ENCODE peak calls at places on chromosomes 5 and 9, in four cellular contexts. Z is Caco-2, X is cardiac fibroblast, U is sigmoid colon. L is an unnamed sample.

GRCh38 chr5:65742565-65743231 is 20.7 kb downstream of the NLN start:
- DNase-seq in Z (peak; percentile 42), X (peak; percentile 83), U (no peak), L (peak; percentile 86)

GRCh38 chr9:93083592-93084470 is 12.2 kb upstream of the CARD19 start:
- DNase-seq in Z (no peak), X (no peak), U (peak; percentile 49), L (no peak)

GRCh38 chr5:136073714-136074113 is 44.9 kb downstream of the TGFBI start:
- DNase-seq in Z (no peak), X (no peak), U (no peak), L (no peak)

GRCh38 chr5:137622850-137623249 is 113.0 kb downstream of the KLHL3 start:
- DNase-seq in Z (no peak), X (peak; percentile 48), U (peak; percentile 76), L (peak; percentile 20)

GRCh38 chr9:109477269-109478203 is 20.6 kb downstream of the PTPN3 start:
- DNase-seq in Z (peak; percentile 97), X (no peak), U (no peak), L (no peak)

GRCh38 chr9:91037511-91038482 is 236.2 kb downstream of the SYK start:
- DNase-seq in Z (peak; percentile 72), X (peak; percentile 87), U (peak; percentile 89), L (peak; percentile 84)

GRCh38 chr5:161432798-161433197 is 113.7 kb downstream of the GABRB2 start:
- DNase-seq in Z (no peak), X (no peak), U (no peak), L (no peak)

GRCh38 chr9:12695474-12695873 is 2.3 kb downstream of the TYRP1 start:
- DNase-seq in Z (no peak), X (no peak), U (no peak), L (peak; percentile 22)

GRCh38 chr9:131018621-131019020 is 9.6 kb downstream of the LAMC3 start:
- DNase-seq in Z (no peak), X (no peak), U (no peak), L (no peak)

GRCh38 chr9:35518212-35518917 is 28.5 kb downstream of the RUSC2 start:
- DNase-seq in Z (peak; percentile 93), X (peak; percentile 84), U (no peak), L (peak; percentile 88)

GRCh38 chr9:91643474-91644102 is 220.0 kb upstream of the NFIL3 start:
- DNase-seq in Z (no peak), X (no peak), U (no peak), L (no peak)

GRCh38 chr9:4137755-4138154 is 162.1 kb downstream of the GLIS3 start:
- DNase-seq in Z (no peak), X (peak; percentile 59), U (no peak), L (peak; percentile 58)

GRCh38 chr9:2047144-2047671 is 32.1 kb downstream of the SMARCA2 start:
- DNase-seq in Z (no peak), X (no peak), U (no peak), L (no peak)

GRCh38 chr9:99531313-99531712 is 290.4 kb upstream of the NR4A3 start:
- DNase-seq in Z (no peak), X (no peak), U (no peak), L (no peak)

GRCh38 chr9:127249877-127250276 is 14.7 kb upstream of the GARNL3 start:
- DNase-seq in Z (no peak), X (no peak), U (no peak), L (no peak)

GRCh38 chr9:77092536-77092935 is 73.1 kb downstream of the FOXB2 start:
- DNase-seq in Z (no peak), X (peak; percentile 11), U (no peak), L (peak; percentile 1)

GRCh38 chr5:181053760-181054122 is 13.7 kb downstream of the BTNL9 start:
- DNase-seq in Z (no peak), X (no peak), U (no peak), L (no peak)

GRCh38 chr5:147037517-147038205 is 159.1 kb upstream of the PPP2R2B start:
- DNase-seq in Z (no peak), X (peak; percentile 68), U (no peak), L (peak; percentile 81)

GRCh38 chr9:109082091-109082620 is 37.6 kb downstream of the TMEM245 start:
- DNase-seq in Z (no peak), X (no peak), U (no peak), L (no peak)

GRCh38 chr9:297104-297794 is 82.6 kb downstream of the DOCK8 start:
- DNase-seq in Z (no peak), X (no peak), U (no peak), L (no peak)

GRCh38 chr5:71786337-71787060 is 67.4 kb downstream of the CARTPT start:
- DNase-seq in Z (no peak), X (no peak), U (no peak), L (no peak)

GRCh38 chr5:1874820-1875219 is 7.9 kb downstream of the IRX4 start:
- DNase-seq in Z (no peak), X (no peak), U (no peak), L (no peak)

GRCh38 chr9:13429271-13429670 is 149.8 kb upstream of the MPDZ start:
- DNase-seq in Z (no peak), X (no peak), U (no peak), L (no peak)

GRCh38 chr5:53063176-53063575 is 46.4 kb downstream of the MOCS2 start:
- DNase-seq in Z (no peak), X (peak; percentile 38), U (no peak), L (no peak)

GRCh38 chr9:15243086-15243485 is 63.9 kb downstream of the TTC39B start:
- DNase-seq in Z (no peak), X (no peak), U (no peak), L (peak; percentile 47)

GRCh38 chr5:132026516-132027008 is 15.1 kb upstream of the ACSL6 start:
- DNase-seq in Z (no peak), X (no peak), U (no peak), L (no peak)

GRCh38 chr5:159504106-159504856 is 174.0 kb upstream of the IL12B start:
- DNase-seq in Z (no peak), X (peak; percentile 11), U (no peak), L (peak; percentile 58)

GRCh38 chr9:87615547-87616148 is 110.3 kb upstream of the CTSL start:
- DNase-seq in Z (no peak), X (no peak), U (no peak), L (no peak)

GRCh38 chr5:139383275-139383992 is at the start of gene SLC23A1:
- DNase-seq in Z (peak; percentile 85), X (peak; percentile 22), U (no peak), L (no peak)

GRCh38 chr5:126527892-126528291 is 67.1 kb downstream of the ALDH7A1 start:
- DNase-seq in Z (no peak), X (no peak), U (no peak), L (peak; percentile 89)

GRCh38 chr5:14145356-14146334 is 2.5 kb downstream of the TRIO start:
- DNase-seq in Z (no peak), X (peak; percentile 80), U (no peak), L (peak; percentile 85)

GRCh38 chr5:35919191-35919590 is 19.2 kb downstream of the CAPSL start:
- DNase-seq in Z (no peak), X (peak; percentile 81), U (no peak), L (peak; percentile 62)

GRCh38 chr5:123035320-123035949 is 1.1 kb downstream of the PPIC start:
- DNase-seq in Z (peak; percentile 65), X (peak; percentile 25), U (peak; percentile 75), L (peak; percentile 25)
- H3K4me3 ChIP-seq in Z (peak overlapping the region; percentile 87), X (peak overlapping the region; percentile 93), U (peak overlapping the region; percentile 88), L (peak overlapping the region; percentile 59)

DNA sequence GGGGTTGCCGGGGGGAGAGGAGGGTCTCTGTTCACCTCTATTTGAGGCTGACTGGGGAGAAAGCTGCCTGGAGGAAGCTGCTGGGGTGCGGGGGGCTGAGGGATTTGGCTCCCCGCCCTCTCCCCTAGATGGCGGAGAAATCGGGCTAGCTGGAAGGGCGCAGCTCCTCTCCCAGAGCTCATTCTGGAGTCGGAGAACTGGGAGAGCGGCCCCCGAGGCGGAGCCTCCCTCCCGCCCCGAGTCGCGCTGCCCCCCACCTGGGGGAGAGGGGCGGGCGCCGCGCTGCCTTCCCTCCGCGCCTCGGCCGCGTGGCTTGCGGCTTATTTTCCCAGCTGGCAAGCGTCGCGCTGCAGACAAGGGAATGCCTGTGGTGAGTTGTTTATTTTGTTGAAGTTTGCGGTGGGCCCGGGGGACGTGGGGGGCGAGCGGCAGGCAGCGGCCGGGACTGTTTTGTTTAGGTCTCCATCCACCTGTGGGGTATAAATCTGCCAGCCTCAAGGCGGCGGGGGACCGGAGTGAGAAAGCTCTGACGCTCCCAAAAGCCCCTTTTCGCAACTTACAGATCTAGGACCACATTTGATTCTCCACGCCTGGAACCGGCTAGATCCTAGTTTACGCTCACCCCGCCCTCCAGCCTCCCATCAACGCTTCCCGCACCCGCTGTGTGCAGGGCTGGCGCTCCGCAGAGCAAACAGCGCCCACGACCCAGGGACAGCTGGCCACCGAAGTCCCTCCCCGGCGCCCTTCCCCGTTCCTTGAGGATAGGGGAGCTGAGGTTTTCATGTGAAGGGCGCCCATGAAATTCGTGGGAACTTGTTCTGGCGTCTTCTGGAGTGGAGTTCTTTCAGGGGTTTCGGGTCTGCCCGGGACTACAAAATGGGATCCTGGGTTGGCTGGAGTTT is 4.0 kb upstream of the RGMB start:
- DNase-seq in Z (no peak), X (peak; percentile 47), U (peak; percentile 76), L (peak; percentile 88)
- TF ChIP-seq CTCF in Z (peak; percentile 14), X (peak; percentile 17), U (peak; percentile 14), L (no peak)

GRCh38 chr5:177300236-177300880 is 3.2 kb downstream of the RAB24 start:
- DNase-seq in Z (no peak), X (peak; percentile 79), U (peak; percentile 76), L (peak; percentile 82)

GRCh38 chr5:177302354-177303110 is 987 bp downstream of the RAB24 start:
- DNase-seq in Z (no peak), X (no peak), U (peak; percentile 64), L (no peak)

GRCh38 chr5:177300971-177301370 is 2.5 kb downstream of the RAB24 start:
- DNase-seq in Z (no peak), X (no peak), U (no peak), L (no peak)

GRCh38 chr5:177303121-177303924 is at the start of the genes PRELID1 and RAB24:
- DNase-seq in Z (peak; percentile 87), X (peak; percentile 83), U (peak; percentile 94), L (peak; percentile 82)

GRCh38 chr5:177301503-177302165 is 1.9 kb downstream of the RAB24 start:
- DNase-seq in Z (no peak), X (no peak), U (peak; percentile 65), L (no peak)
- H3K4me3 ChIP-seq in Z (no peak overlapping the region), X (no peak overlapping the region), U (no peak overlapping the region), L (no peak overlapping the region)

GRCh38 chr9:74610523-74611061 is 113.5 kb downstream of the RORB start:
- DNase-seq in Z (no peak), X (no peak), U (no peak), L (no peak)

DNA sequence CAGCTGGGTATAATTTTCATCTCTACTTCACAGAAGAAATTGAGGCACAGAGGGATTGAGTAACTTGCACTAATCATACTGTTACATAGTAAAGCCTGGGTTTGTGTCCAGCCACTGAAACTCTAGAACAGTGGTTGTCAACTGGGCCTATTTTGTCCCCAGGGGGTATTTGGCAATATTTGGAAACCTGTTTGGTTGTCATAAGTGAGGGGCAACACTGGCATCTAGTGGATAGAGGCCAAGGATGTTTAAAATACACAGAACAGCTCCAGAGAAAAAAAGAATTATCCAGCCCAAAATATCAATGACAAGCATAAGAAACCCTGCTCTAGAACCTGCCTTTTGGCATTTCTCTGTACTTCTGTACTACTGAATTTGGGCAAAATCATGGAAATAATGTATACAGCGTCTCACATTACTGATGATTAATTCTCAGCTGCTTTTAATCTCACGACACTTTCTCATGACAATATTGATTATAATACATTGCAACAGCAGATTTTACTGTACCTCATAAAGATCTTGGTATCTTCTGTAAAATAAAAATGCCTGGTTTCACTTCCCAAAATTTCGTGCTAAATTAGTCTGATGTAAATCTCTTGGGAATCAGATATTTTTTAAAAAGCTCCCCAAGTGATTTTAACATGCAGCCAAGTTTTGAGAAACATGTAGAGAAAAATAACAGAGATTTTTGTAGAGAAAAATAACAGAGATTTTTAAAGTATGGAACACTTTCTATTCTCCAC is 112.7 kb downstream of the RORB start:
- DNase-seq in Z (no peak), X (peak; percentile 1), U (no peak), L (no peak)
- TF ChIP-seq CTCF in Z (no peak), X (no peak), U (no peak), L (no peak)

L was measured in astrocyte of the spinal cord.